ENCODE peak calls at places on chromosomes 1 and 21, in four cellular contexts. One of them, this sample, is unnamed.

GRCh38 chr1:195113471-195113870 is 1494.8 kb downstream of the KCNT2 start:
- DNase-seq in body of pancreas: no peak
- DNase-seq in IMR-90: no peak
- DNase-seq in kidney: no peak
- DNase-seq in this sample: no peak

GRCh38 chr1:208988811-208989222 is 594.7 kb upstream of the CAMK1G start:
- DNase-seq in body of pancreas: peak; percentile 24
- DNase-seq in IMR-90: no peak
- DNase-seq in kidney: no peak
- DNase-seq in this sample: peak; percentile 77

GRCh38 chr21:32463367-32463766 is 50.9 kb downstream of the EVA1C start:
- DNase-seq in body of pancreas: no peak
- DNase-seq in IMR-90: peak; percentile 29
- DNase-seq in kidney: peak; percentile 64
- DNase-seq in this sample: no peak

GRCh38 chr1:216310776-216311175 is 112.5 kb downstream of the USH2A start:
- DNase-seq in body of pancreas: peak; percentile 37
- DNase-seq in IMR-90: peak; percentile 50
- DNase-seq in kidney: no peak
- DNase-seq in this sample: peak; percentile 33

GRCh38 chr1:36306210-36306901 is at the start of gene SH3D21:
- DNase-seq in body of pancreas: peak; percentile 55
- DNase-seq in IMR-90: no peak
- DNase-seq in kidney: peak; percentile 92
- DNase-seq in this sample: peak; percentile 50

GRCh38 chr1:6495041-6495441 is 3.6 kb upstream of the PLEKHG5 start:
- DNase-seq in body of pancreas: no peak
- DNase-seq in IMR-90: no peak
- DNase-seq in kidney: peak; percentile 62
- DNase-seq in this sample: no peak

GRCh38 chr1:69929278-69930057 is 275.9 kb downstream of the LRRC40 start:
- DNase-seq in body of pancreas: no peak
- DNase-seq in IMR-90: no peak
- DNase-seq in kidney: no peak
- DNase-seq in this sample: no peak

GRCh38 chr1:200005160-200005559 is 22.4 kb upstream of the NR5A2 start:
- DNase-seq in body of pancreas: no peak
- DNase-seq in IMR-90: peak; percentile 40
- DNase-seq in kidney: no peak
- DNase-seq in this sample: no peak

GRCh38 chr1:240149488-240150094 is 57.9 kb downstream of the FMN2 start:
- DNase-seq in body of pancreas: no peak
- DNase-seq in IMR-90: peak; percentile 52
- DNase-seq in kidney: no peak
- DNase-seq in this sample: peak; percentile 9

GRCh38 chr1:91346824-91347223 is 57.8 kb downstream of the HFM1 start:
- DNase-seq in body of pancreas: no peak
- DNase-seq in IMR-90: no peak
- DNase-seq in kidney: no peak
- DNase-seq in this sample: no peak

GRCh38 chr1:83693409-83694126 is 305.4 kb downstream of the TTLL7 start:
- DNase-seq in body of pancreas: no peak
- DNase-seq in IMR-90: no peak
- DNase-seq in kidney: no peak
- DNase-seq in this sample: no peak

GRCh38 chr1:119372493-119373086 is 4.0 kb downstream of the HAO2 start:
- DNase-seq in body of pancreas: peak; percentile 8
- DNase-seq in IMR-90: no peak
- DNase-seq in kidney: no peak
- DNase-seq in this sample: peak; percentile 78

GRCh38 chr1:180116964-180117763 is 37.5 kb upstream of the QSOX1 start:
- DNase-seq in body of pancreas: peak; percentile 23
- DNase-seq in IMR-90: peak; percentile 57
- DNase-seq in kidney: no peak
- DNase-seq in this sample: no peak

GRCh38 chr1:238639861-238640260 is 746.5 kb upstream of the CHRM3 start:
- DNase-seq in body of pancreas: no peak
- DNase-seq in IMR-90: no peak
- DNase-seq in kidney: no peak
- DNase-seq in this sample: no peak

GRCh38 chr1:57800341-57800740 is 376.5 kb upstream of the DAB1 start:
- DNase-seq in body of pancreas: no peak
- DNase-seq in IMR-90: no peak
- DNase-seq in kidney: no peak
- DNase-seq in this sample: no peak

GRCh38 chr1:234597894-234598293 is 12.1 kb downstream of the IRF2BP2 start:
- DNase-seq in body of pancreas: peak; percentile 58
- DNase-seq in IMR-90: peak; percentile 66
- DNase-seq in kidney: no peak
- DNase-seq in this sample: peak; percentile 79

GRCh38 chr1:231628207-231628876 is 1.8 kb downstream of the DISC1 start:
- DNase-seq in body of pancreas: no peak
- DNase-seq in IMR-90: peak; percentile 37
- DNase-seq in kidney: no peak
- DNase-seq in this sample: no peak

GRCh38 chr1:30450148-30450817 is 273.1 kb downstream of the MATN1 start:
- DNase-seq in body of pancreas: no peak
- DNase-seq in IMR-90: no peak
- DNase-seq in kidney: no peak
- DNase-seq in this sample: no peak

GRCh38 chr1:56139786-56140185 is 439.6 kb downstream of the PLPP3 start:
- DNase-seq in body of pancreas: no peak
- DNase-seq in IMR-90: no peak
- DNase-seq in kidney: no peak
- DNase-seq in this sample: no peak

GRCh38 chr21:31732538-31732864 is 583 bp upstream of the SCAF4 start:
- DNase-seq in body of pancreas: no peak
- DNase-seq in IMR-90: no peak
- DNase-seq in kidney: no peak
- DNase-seq in this sample: no peak

GRCh38 chr1:206579747-206580437 is 32.4 kb downstream of the EIF2D start:
- DNase-seq in body of pancreas: peak; percentile 84
- DNase-seq in IMR-90: peak; percentile 22
- DNase-seq in kidney: peak; percentile 89
- DNase-seq in this sample: peak; percentile 92

GRCh38 chr1:37393585-37394120 is 80.7 kb upstream of the ZC3H12A start:
- DNase-seq in body of pancreas: no peak
- DNase-seq in IMR-90: no peak
- DNase-seq in kidney: no peak
- DNase-seq in this sample: no peak

GRCh38 chr1:244211559-244211944 is 160.5 kb downstream of the ZBTB18 start:
- DNase-seq in body of pancreas: no peak
- DNase-seq in IMR-90: peak; percentile 13
- DNase-seq in kidney: no peak
- DNase-seq in this sample: no peak

GRCh38 chr1:244212219-244212618 is 161.1 kb downstream of the ZBTB18 start:
- DNase-seq in body of pancreas: no peak
- DNase-seq in IMR-90: no peak
- DNase-seq in kidney: no peak
- DNase-seq in this sample: no peak

GRCh38 chr1:244209955-244210354 is 158.9 kb downstream of the ZBTB18 start:
- DNase-seq in body of pancreas: no peak
- DNase-seq in IMR-90: no peak
- DNase-seq in kidney: no peak
- DNase-seq in this sample: no peak

GRCh38 chr1:244212792-244213475 is 161.9 kb downstream of the ZBTB18 start:
- DNase-seq in body of pancreas: no peak
- DNase-seq in IMR-90: no peak
- DNase-seq in kidney: no peak
- DNase-seq in this sample: no peak

GRCh38 chr1:244210884-244211558 is 159.9 kb downstream of the ZBTB18 start:
- DNase-seq in body of pancreas: peak; percentile 31
- DNase-seq in IMR-90: no peak
- DNase-seq in kidney: no peak
- DNase-seq in this sample: no peak
- TF ChIP-seq CTCF in body of pancreas: peak; percentile 37
- TF ChIP-seq CTCF in IMR-90: no peak
- TF ChIP-seq CTCF in kidney: peak; percentile 24
- TF ChIP-seq CTCF in this sample: peak; percentile 26

GRCh38 chr1:71039666-71040262 is 7.9 kb downstream of the PTGER3 start:
- DNase-seq in body of pancreas: no peak
- DNase-seq in IMR-90: no peak
- DNase-seq in kidney: no peak
- DNase-seq in this sample: no peak
- H3K4me3 ChIP-seq in body of pancreas: no peak overlapping the region
- H3K4me3 ChIP-seq in IMR-90: no peak overlapping the region
- H3K4me3 ChIP-seq in kidney: no peak overlapping the region
- H3K4me3 ChIP-seq in this sample: no peak overlapping the region

GRCh38 chr1:81377406-81377805 is 423.3 kb upstream of the ADGRL2 start:
- DNase-seq in body of pancreas: no peak
- DNase-seq in IMR-90: no peak
- DNase-seq in kidney: no peak
- DNase-seq in this sample: peak; percentile 10
- TF ChIP-seq CTCF in body of pancreas: no peak
- TF ChIP-seq CTCF in IMR-90: no peak
- TF ChIP-seq CTCF in kidney: no peak
- TF ChIP-seq CTCF in this sample: peak; percentile 11

GRCh38 chr1:23529146-23530088 is 1.6 kb downstream of the E2F2 start:
- DNase-seq in body of pancreas: no peak
- DNase-seq in IMR-90: no peak
- DNase-seq in kidney: no peak
- DNase-seq in this sample: peak; percentile 47
- H3K4me3 ChIP-seq in body of pancreas: no peak overlapping the region
- H3K4me3 ChIP-seq in IMR-90: no peak overlapping the region
- H3K4me3 ChIP-seq in kidney: no peak overlapping the region
- H3K4me3 ChIP-seq in this sample: peak overlapping the region; percentile 84

GRCh38 chr1:183032122-183032921 is 9.1 kb downstream of the LAMC1 start:
- DNase-seq in body of pancreas: no peak
- DNase-seq in IMR-90: no peak
- DNase-seq in kidney: no peak
- DNase-seq in this sample: peak; percentile 11

GRCh38 chr1:183033205-183033604 is 10.0 kb downstream of the LAMC1 start:
- DNase-seq in body of pancreas: no peak
- DNase-seq in IMR-90: no peak
- DNase-seq in kidney: no peak
- DNase-seq in this sample: peak; percentile 79

GRCh38 chr1:183038913-183039312 is 15.7 kb downstream of the LAMC1 start:
- DNase-seq in body of pancreas: no peak
- DNase-seq in IMR-90: no peak
- DNase-seq in kidney: no peak
- DNase-seq in this sample: no peak

GRCh38 chr1:183038333-183038876 is 15.2 kb downstream of the LAMC1 start:
- DNase-seq in body of pancreas: no peak
- DNase-seq in IMR-90: no peak
- DNase-seq in kidney: no peak
- DNase-seq in this sample: no peak

GRCh38 chr1:183034682-183035081 is 11.5 kb downstream of the LAMC1 start:
- DNase-seq in body of pancreas: no peak
- DNase-seq in IMR-90: no peak
- DNase-seq in kidney: no peak
- DNase-seq in this sample: no peak
- TF ChIP-seq CTCF in body of pancreas: no peak
- TF ChIP-seq CTCF in IMR-90: no peak
- TF ChIP-seq CTCF in kidney: no peak
- TF ChIP-seq CTCF in this sample: no peak

DNA sequence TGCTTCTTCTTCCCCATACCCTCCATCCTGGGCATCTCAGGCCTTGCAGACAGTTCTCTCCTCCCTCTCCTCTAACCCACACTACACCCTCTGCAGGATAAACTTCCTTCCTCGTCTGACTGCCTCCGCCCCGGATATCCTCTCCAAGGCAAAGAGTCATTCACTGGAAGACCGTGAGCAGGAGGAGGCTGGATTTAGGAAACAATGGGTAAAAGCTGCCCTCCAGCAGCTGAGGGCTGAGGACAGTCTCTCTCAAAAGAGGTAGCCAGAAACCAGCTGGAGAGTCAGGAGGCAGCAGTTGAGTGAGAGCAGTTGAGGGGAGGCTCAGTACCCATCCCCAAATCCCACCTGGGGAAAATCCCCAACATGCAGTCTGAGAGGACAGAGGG is 1.4 kb downstream of the CSRP1 start:
- DNase-seq in body of pancreas: no peak
- DNase-seq in IMR-90: peak; percentile 76
- DNase-seq in kidney: no peak
- DNase-seq in this sample: no peak
- H3K4me3 ChIP-seq in body of pancreas: no peak overlapping the region
- H3K4me3 ChIP-seq in IMR-90: peak overlapping the region; percentile 79
- H3K4me3 ChIP-seq in kidney: peak overlapping the region; percentile 88
- H3K4me3 ChIP-seq in this sample: peak overlapping the region; percentile 60

GRCh38 chr1:27536767-27537166 is 46.8 kb upstream of the WASF2 start:
- DNase-seq in body of pancreas: peak; percentile 49
- DNase-seq in IMR-90: peak; percentile 82
- DNase-seq in kidney: peak; percentile 89
- DNase-seq in this sample: no peak
- TF ChIP-seq CTCF in body of pancreas: peak; percentile 13
- TF ChIP-seq CTCF in IMR-90: no peak
- TF ChIP-seq CTCF in kidney: no peak
- TF ChIP-seq CTCF in this sample: no peak

GRCh38 chr1:15758953-15759661 is 512 bp downstream of the FBLIM1 start:
- DNase-seq in body of pancreas: no peak
- DNase-seq in IMR-90: no peak
- DNase-seq in kidney: no peak
- DNase-seq in this sample: no peak
- H3K4me3 ChIP-seq in body of pancreas: peak overlapping the region; percentile 6
- H3K4me3 ChIP-seq in IMR-90: peak overlapping the region; percentile 68
- H3K4me3 ChIP-seq in kidney: peak overlapping the region; percentile 43
- H3K4me3 ChIP-seq in this sample: no peak overlapping the region

GRCh38 chr1:66271904-66272254 is 262.1 kb upstream of the SGIP1 start:
- DNase-seq in body of pancreas: peak; percentile 38
- DNase-seq in IMR-90: peak; percentile 69
- DNase-seq in kidney: peak; percentile 85
- DNase-seq in this sample: no peak
- TF ChIP-seq CTCF in body of pancreas: no peak
- TF ChIP-seq CTCF in IMR-90: no peak
- TF ChIP-seq CTCF in kidney: no peak
- TF ChIP-seq CTCF in this sample: no peak